ENCODE peak calls at places on chromosomes 1 and 21, in eight cellular contexts. V is AG04449; O is choroid plexus epithelial cell; U is vagina; X is naive thymus-derived CD4-positive, alpha-beta T cell; M is neuronal stem cell; K is adrenal gland; Q is astrocyte of the spinal cord. J is an unnamed sample.

GRCh38 chr21:40388046-40388445 is 458.9 kb downstream of the DSCAM start:
- DNase-seq in M (no peak), O (no peak), V (no peak), X (no peak), Q (no peak), K (no peak), U (no peak), J (no peak)

GRCh38 chr1:61403863-61404615 is 320.9 kb downstream of the TM2D1 start:
- DNase-seq in U (no peak), X (no peak), V (no peak), M (no peak), O (peak), Q (peak), K (no peak), J (no peak)

GRCh38 chr1:234662148-234662547 is 52.2 kb upstream of the IRF2BP2 start:
- DNase-seq in X (no peak), M (no peak), Q (no peak), O (no peak), U (no peak), V (no peak), K (no peak), J (no peak)

GRCh38 chr1:161763522-161764098 is 2.5 kb upstream of the ATF6 start:
- DNase-seq in U (no peak), Q (peak), X (no peak), O (peak), K (no peak), V (no peak), M (no peak), J (no peak)

GRCh38 chr1:184838374-184838995 is 83.8 kb upstream of the EDEM3 start:
- DNase-seq in Q (peak), M (no peak), U (peak), K (peak), X (no peak), V (peak), O (peak), J (no peak)

GRCh38 chr1:161114556-161114955 is 3.3 kb downstream of the PFDN2 start:
- DNase-seq in K (no peak), U (no peak), O (no peak), M (no peak), Q (no peak), X (no peak), V (no peak), J (no peak)

GRCh38 chr1:234621657-234622335 is 11.8 kb upstream of the IRF2BP2 start:
- DNase-seq in X (no peak), U (no peak), V (no peak), O (peak), K (no peak), M (no peak), Q (peak), J (no peak)

GRCh38 chr1:117964290-117965038 is 34.9 kb downstream of the WDR3 start:
- DNase-seq in K (no peak), Q (peak), O (peak), U (no peak), M (no peak), V (no peak), X (no peak), J (no peak)

GRCh38 chr1:214843281-214843680 is 239.3 kb upstream of the KCNK2 start:
- DNase-seq in V (no peak), O (no peak), M (no peak), X (no peak), U (no peak), K (no peak), Q (no peak), J (no peak)

GRCh38 chr1:167076136-167076710 is 14.0 kb downstream of the GPA33 start:
- DNase-seq in O (no peak), K (no peak), M (no peak), U (no peak), X (no peak), V (no peak), Q (no peak), J (no peak)

GRCh38 chr1:112508242-112509004 is at the start of gene WNT2B:
- DNase-seq in U (no peak), V (no peak), M (no peak), O (no peak), K (peak), X (peak), Q (no peak), J (peak)

GRCh38 chr21:27570306-27570868 is 603.5 kb upstream of the ADAMTS5 start:
- DNase-seq in K (no peak), M (no peak), U (no peak), Q (peak), V (peak), O (peak), X (no peak), J (no peak)

GRCh38 chr1:171506525-171507304 is 21.4 kb downstream of the PRRC2C start:
- DNase-seq in X (no peak), Q (peak), M (no peak), U (no peak), V (no peak), O (peak), K (no peak), J (no peak)

GRCh38 chr1:185108324-185108723 is 48.4 kb downstream of the TRMT1L start:
- DNase-seq in Q (peak), V (no peak), O (peak), K (no peak), U (no peak), X (no peak), M (no peak), J (no peak)

DNA sequence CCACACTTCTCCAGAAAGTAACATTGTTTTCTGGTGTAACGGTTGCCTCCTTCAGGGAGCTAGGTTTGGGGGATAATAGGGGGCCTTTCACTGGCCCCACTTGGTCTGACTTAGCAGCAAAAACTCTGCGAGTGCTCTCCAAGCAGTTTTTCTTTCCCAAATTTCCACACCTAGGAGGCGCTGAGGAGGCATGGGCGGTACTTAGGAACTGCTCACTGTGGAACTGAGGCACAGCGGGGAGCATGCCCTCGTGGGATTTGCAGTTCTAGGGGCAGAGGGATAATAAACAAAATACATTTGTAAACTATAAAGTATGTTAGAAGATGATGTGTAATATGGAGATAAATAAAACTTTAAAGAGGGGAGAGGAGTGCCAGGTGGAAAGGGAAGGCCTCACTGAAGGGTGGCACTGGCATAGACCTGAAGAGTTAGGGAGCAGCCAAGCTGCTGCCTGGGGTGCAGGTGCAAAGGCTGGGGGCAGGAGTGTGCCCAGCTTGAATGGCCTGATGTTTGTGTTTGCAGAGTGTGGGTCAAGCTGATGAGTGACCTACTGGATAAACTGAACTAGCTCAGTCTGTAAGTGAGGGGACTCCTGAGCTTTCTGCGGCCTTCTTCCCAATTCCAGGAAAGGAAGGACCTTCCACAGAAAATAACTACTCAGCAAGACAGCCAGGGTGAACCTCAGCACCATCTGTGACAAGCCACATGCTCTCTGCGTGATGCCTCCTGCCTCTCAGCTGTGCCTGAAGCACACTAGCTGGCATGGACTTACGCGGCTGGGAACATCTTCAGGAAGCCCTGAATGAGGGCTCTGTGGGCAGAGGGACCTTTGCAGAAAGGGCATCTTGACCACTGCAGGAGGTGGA is 1.9 kb downstream of the EPHX1 start:
- DNase-seq in Q (no peak), V (no peak), M (no peak), U (no peak), O (peak), X (no peak), K (no peak), J (no peak)
- H3K4me3 ChIP-seq in Q (no peak), V (no peak), M (no peak), U (peak), O (peak), X (no peak), K (peak), J (no peak)

GRCh38 chr1:155984341-155984740 is 6.0 kb upstream of the ARHGEF2 start:
- DNase-seq in O (no peak), K (no peak), V (no peak), U (no peak), X (no peak), M (no peak), Q (no peak), J (no peak)

GRCh38 chr1:155979525-155980343 is 1.4 kb upstream of the ARHGEF2 start:
- DNase-seq in M (no peak), V (no peak), Q (no peak), O (no peak), K (no peak), X (no peak), U (no peak), J (peak)

GRCh38 chr1:155981266-155982088 is 3.1 kb upstream of the ARHGEF2 start:
- DNase-seq in V (no peak), X (no peak), M (no peak), O (peak), U (no peak), K (no peak), Q (no peak), J (no peak)

GRCh38 chr1:155982106-155982505 is 3.8 kb upstream of the ARHGEF2 start:
- DNase-seq in Q (no peak), M (no peak), K (no peak), U (no peak), O (no peak), V (no peak), X (no peak), J (no peak)

GRCh38 chr1:155983191-155984023 is 5.1 kb upstream of the ARHGEF2 start:
- DNase-seq in Q (peak), M (no peak), V (peak), O (peak), X (no peak), U (no peak), K (no peak), J (no peak)
- H3K4me3 ChIP-seq in Q (peak), M (no peak), V (peak), O (peak), X (no peak), U (peak), K (no peak), J (no peak)

GRCh38 chr1:74504125-74505065 is 8.0 kb downstream of the LRRC53 start:
- DNase-seq in Q (peak), U (no peak), X (no peak), O (peak), M (peak), K (peak), V (no peak), J (no peak)

GRCh38 chr1:74506311-74506710 is 6.1 kb downstream of the LRRC53 start:
- DNase-seq in K (no peak), Q (no peak), O (no peak), U (no peak), M (peak), X (no peak), V (no peak), J (no peak)

GRCh38 chr1:74505133-74505532 is 7.3 kb downstream of the LRRC53 start:
- DNase-seq in O (no peak), X (no peak), V (no peak), Q (peak), M (peak), U (no peak), K (no peak), J (no peak)

GRCh38 chr1:74508449-74508848 is 4.0 kb downstream of the LRRC53 start:
- DNase-seq in V (no peak), U (no peak), O (no peak), X (no peak), K (no peak), Q (no peak), M (no peak), J (no peak)

GRCh38 chr1:74505889-74506288 is 6.5 kb downstream of the LRRC53 start:
- DNase-seq in X (no peak), U (no peak), Q (no peak), K (no peak), V (no peak), M (no peak), O (no peak), J (no peak)
- H3K4me3 ChIP-seq in X (no peak), U (no peak), Q (no peak), K (no peak), V (no peak), M (no peak), O (no peak), J (no peak)

DNA sequence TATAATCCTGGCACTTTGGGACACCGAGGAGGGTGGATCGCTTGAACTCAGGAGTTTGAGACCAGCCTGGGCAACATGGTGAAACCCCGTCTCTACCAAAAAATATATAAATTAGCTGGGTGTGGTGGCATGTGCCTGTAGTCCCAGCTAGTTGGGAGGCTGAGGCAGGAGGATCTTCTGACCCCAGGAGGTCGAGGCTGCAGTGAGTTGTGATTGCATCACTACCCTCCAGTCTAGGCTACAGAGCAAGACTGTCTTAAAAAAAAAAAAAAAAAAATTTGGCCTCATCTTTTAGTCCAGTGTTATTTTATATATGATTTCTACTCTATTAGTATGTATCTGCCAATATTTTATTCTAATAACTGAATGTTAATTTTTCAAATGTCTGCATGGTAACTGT is 59.7 kb downstream of the PPP2R5A start:
- DNase-seq in M (no peak), X (no peak), K (no peak), U (no peak), O (no peak), V (no peak), Q (no peak), J (no peak)
- H3K4me3 ChIP-seq in M (no peak), X (no peak), K (no peak), U (no peak), O (no peak), V (no peak), Q (no peak), J (no peak)

GRCh38 chr1:101238041-101238515 is 1.3 kb downstream of the S1PR1 start:
- DNase-seq in K (no peak), O (no peak), X (no peak), V (no peak), U (no peak), M (no peak), Q (no peak), J (peak)
- H3K4me3 ChIP-seq in K (no peak), O (peak), X (peak), V (peak), U (peak), M (peak), Q (peak), J (peak)

GRCh38 chr1:203500279-203500678 is 6.3 kb downstream of the OPTC start:
- DNase-seq in Q (no peak), O (no peak), K (no peak), U (no peak), X (no peak), V (no peak), M (no peak), J (no peak)
- H3K4me3 ChIP-seq in Q (no peak), O (no peak), K (no peak), U (no peak), X (no peak), V (no peak), M (no peak), J (no peak)

J was measured in GM06990.